ENCODE peak calls at places on chromosomes 6 and 20, in seven cellular contexts. E is cardiac muscle cell, G is ascending aorta, W is lung, P is K562, D is tibial nerve, T is breast epithelium. J is an unnamed sample.

GRCh38 chr6:138377844-138378243 is at the start of gene SMIM28:
- DNase-seq in G (no peak), E (no peak), W (no peak), P (no peak), T (no peak), D (no peak), J (no peak)

GRCh38 chr20:1809121-1809520 is 86.1 kb upstream of the SIRPA start:
- DNase-seq in P (no peak), E (no peak), T (no peak), G (no peak), W (no peak), D (no peak), J (no peak)

GRCh38 chr6:50984135-50984534 is 165.5 kb downstream of the TFAP2B start:
- DNase-seq in T (no peak), D (no peak), W (no peak), G (no peak), P (no peak), E (no peak), J (no peak)

GRCh38 chr6:119858901-119859300 is 509.3 kb upstream of the MAN1A1 start:
- DNase-seq in T (no peak), D (no peak), E (no peak), W (no peak), P (no peak), G (no peak), J (no peak)

GRCh38 chr6:72422126-72422680 is 199.7 kb upstream of the KCNQ5 start:
- DNase-seq in T (no peak), E (no peak), W (no peak), P (no peak), G (no peak), D (no peak), J (no peak)

GRCh38 chr6:138576303-138576702 is 77.0 kb upstream of the NHSL1 start:
- DNase-seq in E (no peak), G (no peak), W (no peak), P (no peak), T (no peak), D (no peak), J (no peak)

GRCh38 chr6:121592955-121593665 is 157.7 kb downstream of the GJA1 start:
- DNase-seq in E (no peak), T (no peak), G (no peak), D (no peak), W (no peak), P (no peak), J (no peak)

GRCh38 chr6:98975331-98975891 is 27.7 kb upstream of the FBXL4 start:
- DNase-seq in E (no peak), W (no peak), P (peak; percentile 53), D (no peak), G (no peak), T (no peak), J (no peak)

GRCh38 chr6:117469356-117469755 is 13.1 kb upstream of the DCBLD1 start:
- DNase-seq in P (no peak), D (no peak), G (no peak), E (no peak), T (no peak), W (no peak), J (no peak)

GRCh38 chr20:24917797-24918578 is 31.1 kb upstream of the CST7 start:
- DNase-seq in P (peak; percentile 62), G (no peak), E (peak; percentile 86), W (peak; percentile 56), T (peak; percentile 66), D (peak; percentile 66), J (peak; percentile 60)

GRCh38 chr6:21046276-21046675 is 512.0 kb downstream of the CDKAL1 start:
- DNase-seq in E (peak; percentile 48), W (no peak), G (no peak), P (no peak), T (no peak), D (no peak), J (no peak)

GRCh38 chr6:119313937-119314893 is 35.3 kb downstream of the MAN1A1 start:
- DNase-seq in W (no peak), D (no peak), G (no peak), P (peak; percentile 35), E (peak; percentile 21), T (no peak), J (peak; percentile 61)

GRCh38 chr6:111468329-111469012 is 14.5 kb downstream of the REV3L start:
- DNase-seq in T (no peak), G (no peak), P (no peak), E (no peak), W (no peak), D (no peak), J (no peak)

GRCh38 chr6:109308018-109308492 is 74.2 kb downstream of the CD164 start:
- DNase-seq in D (peak; percentile 52), P (peak; percentile 89), W (peak; percentile 42), T (no peak), G (peak; percentile 80), E (no peak), J (no peak)

GRCh38 chr6:128491643-128492206 is 28.7 kb downstream of the PTPRK start:
- DNase-seq in W (no peak), P (no peak), E (no peak), D (no peak), G (no peak), T (no peak), J (no peak)

GRCh38 chr6:106527979-106528378 is 101.3 kb downstream of the RTN4IP1 start:
- DNase-seq in E (no peak), W (no peak), D (no peak), T (no peak), G (no peak), P (no peak), J (no peak)

GRCh38 chr6:52590634-52590985 is 13.8 kb upstream of the TRAM2 start:
- DNase-seq in D (no peak), E (no peak), T (no peak), W (no peak), G (no peak), P (no peak), J (no peak)

GRCh38 chr6:13362432-13362831 is 34.1 kb upstream of the TBC1D7 start:
- DNase-seq in D (no peak), G (no peak), P (no peak), T (no peak), W (no peak), E (peak; percentile 48), J (no peak)

GRCh38 chr20:32210206-32210605 is 2.5 kb downstream of the POFUT1 start:
- DNase-seq in T (no peak), W (no peak), G (no peak), P (no peak), E (no peak), D (no peak), J (no peak)

GRCh38 chr20:41508335-41508734 is 109.8 kb downstream of the CHD6 start:
- DNase-seq in G (no peak), T (no peak), E (no peak), P (no peak), W (no peak), D (no peak), J (no peak)

GRCh38 chr6:167770291-167770955 is 56.3 kb upstream of the AFDN start:
- DNase-seq in D (no peak), P (no peak), W (no peak), E (no peak), T (no peak), G (no peak), J (no peak)

GRCh38 chr6:24689964-24690363 is 23.1 kb downstream of the ACOT13 start:
- DNase-seq in P (no peak), T (no peak), E (no peak), D (no peak), W (no peak), G (no peak), J (no peak)

GRCh38 chr6:91480397-91480796 is 893.5 kb upstream of the MAP3K7 start:
- DNase-seq in W (no peak), P (no peak), E (no peak), T (no peak), D (no peak), G (no peak), J (no peak)

GRCh38 chr6:56996401-56996800 is 41.5 kb downstream of the BEND6 start:
- DNase-seq in E (no peak), P (no peak), D (no peak), W (no peak), G (no peak), T (no peak), J (no peak)

GRCh38 chr20:17868146-17868545 is 100.4 kb downstream of the SNX5 start:
- DNase-seq in P (no peak), E (no peak), T (no peak), G (no peak), W (no peak), D (no peak), J (no peak)

GRCh38 chr6:30720738-30721197 is 616 bp downstream of the TUBB start:
- DNase-seq in P (peak; percentile 89), E (peak; percentile 70), G (no peak), T (peak; percentile 71), D (peak; percentile 57), W (peak; percentile 78), J (peak; percentile 45)

GRCh38 chr6:97813881-97814280 is 530.9 kb upstream of the MMS22L start:
- DNase-seq in D (no peak), E (no peak), G (no peak), T (no peak), W (no peak), P (no peak), J (no peak)

GRCh38 chr6:46128476-46128875 is 1.3 kb upstream of the ENPP4 start:
- DNase-seq in E (no peak), T (no peak), P (no peak), G (no peak), W (no peak), D (no peak), J (no peak)

GRCh38 chr20:37841389-37841788 is 61.5 kb upstream of the VSTM2L start:
- DNase-seq in T (no peak), D (no peak), E (no peak), P (no peak), W (no peak), G (no peak), J (no peak)
- H3K4me3 ChIP-seq in T (no peak overlapping the region), D (no peak overlapping the region), E (no peak overlapping the region), P (no peak overlapping the region), W (no peak overlapping the region), G (no peak overlapping the region), J (no peak overlapping the region)

GRCh38 chr6:100663219-100663863 is 198.6 kb upstream of the SIM1 start:
- DNase-seq in T (no peak), D (no peak), G (no peak), P (no peak), E (no peak), W (no peak), J (no peak)

GRCh38 chr6:100658486-100658885 is 193.8 kb upstream of the SIM1 start:
- DNase-seq in E (no peak), G (no peak), D (no peak), W (no peak), P (no peak), T (no peak), J (no peak)

GRCh38 chr6:100657678-100658330 is 193.1 kb upstream of the SIM1 start:
- DNase-seq in G (no peak), E (no peak), W (no peak), D (no peak), P (peak; percentile 6), T (no peak), J (no peak)
- TF ChIP-seq CTCF in G (peak; percentile 36), E (peak; percentile 48), W (no peak), D (peak; percentile 10), P (peak; percentile 95), T (peak; percentile 47), J (peak; percentile 20)

GRCh38 chr6:26598267-26598666 is 1.5 kb downstream of the ABT1 start:
- DNase-seq in P (no peak), W (no peak), E (no peak), G (no peak), D (no peak), T (no peak), J (no peak)
- H3K4me3 ChIP-seq in P (peak overlapping the region; percentile 91), W (no peak overlapping the region), E (no peak overlapping the region), G (peak overlapping the region; percentile 91), D (no peak overlapping the region), T (peak overlapping the region; percentile 89), J (no peak overlapping the region)

GRCh38 chr20:50138479-50139393 is 14.8 kb downstream of the PEDS1 start:
- DNase-seq in T (no peak), G (no peak), W (no peak), P (no peak), E (no peak), D (no peak), J (no peak)
- TF ChIP-seq CTCF in T (no peak), G (no peak), W (no peak), P (no peak), E (peak; percentile 10), D (peak; percentile 28), J (no peak)

J was measured in CD8-positive, alpha-beta T cell.